ENCODE peak calls at places on chromosomes 16 and 17, in four cellular contexts. C is H54, A is PC-3, R is mesothelial cell of epicardium. M is an unnamed sample.
A peak's percentile ranks its signal among the peaks of the same experiment; 100 is the strongest.

GRCh38 chr17:78038748-78039288 is 80.3 kb downstream of the TNRC6C start:
- DNase-seq in C (no peak), A (no peak), R (no peak), M (no peak)

GRCh38 chr16:51767564-51767963 is 616.5 kb upstream of the SALL1 start:
- DNase-seq in C (no peak), R (no peak), A (no peak), M (no peak)

GRCh38 chr16:65772134-65772732 is 594.3 kb upstream of the CDH5 start:
- DNase-seq in R (no peak), A (no peak), C (no peak), M (no peak)

GRCh38 chr17:73027130-73027741 is 65.3 kb downstream of the SLC39A11 start:
- DNase-seq in A (no peak), R (no peak), C (no peak), M (no peak)

GRCh38 chr16:31084584-31085298 is 4.0 kb downstream of the PRSS53 start:
- DNase-seq in A (no peak), C (no peak), R (no peak), M (no peak)

GRCh38 chr17:5431929-5432556 is 6.9 kb downstream of the C1QBP start:
- DNase-seq in C (no peak), R (no peak), A (no peak), M (no peak)

GRCh38 chr17:55527520-55528118 is 16.4 kb upstream of the SMIM36 start:
- DNase-seq in A (peak; percentile 70), C (peak; percentile 4), R (peak; percentile 42), M (peak; percentile 22)

GRCh38 chr16:65116818-65117430 is 4.9 kb downstream of the CDH11 start:
- DNase-seq in A (no peak), R (no peak), C (no peak), M (no peak)

GRCh38 chr17:32912218-32912897 is 15.6 kb upstream of the TMEM98 start:
- DNase-seq in R (no peak), C (no peak), A (peak; percentile 72), M (peak; percentile 20)

GRCh38 chr16:16014329-16015224 is 65.2 kb downstream of the ABCC1 start:
- DNase-seq in R (no peak), A (peak; percentile 88), C (no peak), M (no peak)

GRCh38 chr17:61460796-61461585 is 8.8 kb downstream of the TBX4 start:
- DNase-seq in R (no peak), C (no peak), A (no peak), M (no peak)

GRCh38 chr16:77955127-77955526 is 67.2 kb upstream of the CLEC3A start:
- DNase-seq in A (no peak), C (no peak), R (no peak), M (no peak)

GRCh38 chr16:88349153-88349902 is 33.4 kb upstream of the ZNF469 start:
- DNase-seq in R (no peak), A (no peak), C (no peak), M (no peak)

GRCh38 chr16:4945560-4946502 is 8.9 kb upstream of the PPL start:
- DNase-seq in R (no peak), A (peak; percentile 94), C (peak; percentile 77), M (no peak)

GRCh38 chr17:42720996-42721583 is 23.8 kb downstream of the EZH1 start:
- DNase-seq in R (no peak), C (peak; percentile 32), A (peak; percentile 80), M (no peak)

GRCh38 chr17:45038771-45039634 is 12.4 kb downstream of the DCAKD start:
- DNase-seq in R (no peak), C (no peak), A (no peak), M (no peak)

GRCh38 chr17:51000835-51001638 is 119.6 kb downstream of the SPAG9 start:
- DNase-seq in C (peak; percentile 31), R (no peak), A (peak; percentile 86), M (no peak)

GRCh38 chr17:72634621-72635020 is 457.9 kb downstream of the SLC39A11 start:
- DNase-seq in A (peak; percentile 82), C (no peak), R (no peak), M (no peak)

GRCh38 chr16:72894291-72895151 is 153.4 kb downstream of the ZFHX3 start:
- DNase-seq in A (no peak), R (no peak), C (no peak), M (no peak)

GRCh38 chr16:58421529-58421928 is 29.3 kb downstream of the GINS3 start:
- DNase-seq in A (peak; percentile 82), R (no peak), C (no peak), M (no peak)

GRCh38 chr17:7912927-7913524 is 3.1 kb downstream of the RNF227 start:
- DNase-seq in C (peak; percentile 61), R (no peak), A (peak; percentile 73), M (no peak)

GRCh38 chr16:84418056-84418849 is 49.9 kb downstream of the ATP2C2 start:
- DNase-seq in A (no peak), R (no peak), C (no peak), M (no peak)

GRCh38 chr17:82217120-82217529 is 4.5 kb upstream of the CCDC57 start:
- DNase-seq in C (peak; percentile 59), R (no peak), A (no peak), M (no peak)

GRCh38 chr17:68199837-68200688 is 47.8 kb upstream of the AMZ2 start:
- DNase-seq in C (no peak), R (no peak), A (no peak), M (no peak)

GRCh38 chr16:46768809-46769208 is 20.7 kb upstream of the MYLK3 start:
- DNase-seq in A (no peak), R (no peak), C (no peak), M (no peak)

GRCh38 chr17:80725532-80725931 is 180.9 kb downstream of the RPTOR start:
- DNase-seq in A (no peak), C (no peak), R (no peak), M (no peak)

GRCh38 chr16:84992700-84993075 is 18.6 kb downstream of the ZDHHC7 start:
- DNase-seq in C (no peak), R (no peak), A (no peak), M (no peak)

GRCh38 chr17:10109146-10109545 is 89.3 kb downstream of the GAS7 start:
- DNase-seq in R (no peak), A (no peak), C (no peak), M (no peak)

GRCh38 chr17:9268546-9268945 is 247.2 kb downstream of the NTN1 start:
- DNase-seq in R (no peak), C (no peak), A (no peak), M (no peak)

GRCh38 chr16:59330030-59330670 is 596.0 kb upstream of the GOT2 start:
- DNase-seq in R (no peak), A (no peak), C (no peak), M (no peak)

GRCh38 chr16:53111078-53111776 is 56.4 kb downstream of the CHD9 start:
- DNase-seq in C (no peak), R (no peak), A (no peak), M (no peak)